ENCODE peak calls at places on chromosomes 3 and 15, in eight cellular contexts. P, F, H, R, C, Z, U and X are unnamed samples. For H3K9me3, the result is how much of the 10 kb centered on the place peaks cover.

GRCh38 chr3:197534348-197534725 is 21.4 kb downstream of the BDH1 start:
- DNase-seq in R (no peak), C (no peak), F (no peak), U (no peak), Z (no peak), H (no peak), P (no peak), X (no peak)

GRCh38 chr3:101803152-101803782 is 24.3 kb downstream of the NXPE3 start:
- DNase-seq in R (no peak), P (peak), C (peak), F (peak), Z (no peak), H (peak), U (no peak), X (peak)

GRCh38 chr15:74328331-74329056 is 39.0 kb downstream of the CYP11A1 start:
- DNase-seq in H (no peak), U (no peak), P (no peak), C (no peak), Z (no peak), R (no peak), F (no peak), X (no peak)

GRCh38 chr3:160296591-160296990 is 71.4 kb downstream of the C3orf80 start:
- DNase-seq in P (peak), U (no peak), Z (no peak), H (peak), F (no peak), C (no peak), R (no peak), X (peak)

GRCh38 chr3:136105044-136105443 is 91.1 kb downstream of the MSL2 start:
- DNase-seq in C (no peak), U (no peak), H (no peak), F (no peak), P (no peak), Z (no peak), R (no peak), X (no peak)

GRCh38 chr15:88623061-88623460 is 1.9 kb downstream of the AEN start:
- DNase-seq in P (peak), H (peak), Z (no peak), C (no peak), F (no peak), R (no peak), U (no peak), X (peak)

GRCh38 chr3:178454714-178455113 is 81.5 kb upstream of the KCNMB2 start:
- DNase-seq in P (no peak), H (peak), F (no peak), Z (no peak), C (peak), R (peak), U (peak), X (no peak)

GRCh38 chr3:48598323-48599076 is 3.4 kb upstream of the COL7A1 start:
- DNase-seq in H (peak), R (peak), F (no peak), Z (no peak), U (peak), P (peak), C (no peak), X (peak)

GRCh38 chr15:68347392-68347791 is 69.8 kb downstream of the FEM1B start:
- DNase-seq in U (no peak), R (no peak), C (no peak), F (no peak), Z (no peak), H (peak), P (no peak), X (peak)

GRCh38 chr15:41827290-41827879 is 507 bp upstream of the JMJD7 start:
- DNase-seq in H (no peak), F (no peak), P (peak), U (no peak), R (no peak), C (peak), Z (no peak), X (no peak)

GRCh38 chr3:45123030-45123429 is 23.1 kb downstream of the CDCP1 start:
- DNase-seq in F (no peak), H (peak), R (no peak), Z (no peak), P (peak), C (no peak), U (no peak), X (peak)

GRCh38 chr3:112109313-112109712 is 23.1 kb downstream of the C3orf52 start:
- DNase-seq in Z (no peak), R (no peak), H (no peak), C (no peak), P (no peak), U (no peak), F (no peak), X (no peak)

GRCh38 chr3:8848696-8849131 is 79.3 kb upstream of the OXTR start:
- DNase-seq in P (no peak), C (no peak), R (no peak), F (no peak), U (no peak), Z (no peak), H (peak), X (peak)

GRCh38 chr3:193116871-193117270 is 124.2 kb upstream of the PLAAT1 start:
- DNase-seq in F (no peak), U (no peak), Z (no peak), C (no peak), H (no peak), P (no peak), R (no peak), X (no peak)

GRCh38 chr3:122004123-122004522 is 17.9 kb downstream of the ILDR1 start:
- DNase-seq in U (no peak), H (no peak), R (no peak), P (no peak), C (no peak), F (no peak), Z (no peak), X (peak)
- H3K9me3 ChIP-seq in U (under half), H (under half), R (under half), P (under half), C (under half), F (under half), Z (under half), X (under half)

GRCh38 chr15:63190993-63191392 is 1.6 kb downstream of the RAB8B start:
- DNase-seq in H (no peak), P (no peak), C (no peak), F (no peak), Z (no peak), R (no peak), U (no peak), X (peak)
- H3K4me3 ChIP-seq in H (peak), P (peak), C (no peak), F (no peak), Z (peak), R (peak), U (peak), X (peak)

GRCh38 chr3:187473778-187474406 is 105.7 kb downstream of the RTP4 start:
- DNase-seq in F (no peak), R (no peak), U (no peak), Z (no peak), P (no peak), H (no peak), C (no peak), X (no peak)
- H3K9me3 ChIP-seq in F (under half), R (under half), U (under half), Z (under half), P (under half), H (under half), C (under half), X (under half)

GRCh38 chr3:17986393-17986816 is 244.0 kb upstream of the TBC1D5 start:
- DNase-seq in F (no peak), R (no peak), P (no peak), C (no peak), H (no peak), Z (no peak), U (no peak), X (no peak)

GRCh38 chr3:17983106-17983505 is 240.7 kb upstream of the TBC1D5 start:
- DNase-seq in H (no peak), P (no peak), U (no peak), C (no peak), R (no peak), Z (no peak), F (no peak), X (no peak)

GRCh38 chr3:17979911-17980310 is 237.5 kb upstream of the TBC1D5 start:
- DNase-seq in U (no peak), Z (no peak), F (no peak), R (no peak), C (no peak), P (no peak), H (no peak), X (no peak)

GRCh38 chr3:17982211-17982880 is 239.9 kb upstream of the TBC1D5 start:
- DNase-seq in H (no peak), P (peak), R (no peak), F (no peak), Z (no peak), U (no peak), C (no peak), X (no peak)

DNA sequence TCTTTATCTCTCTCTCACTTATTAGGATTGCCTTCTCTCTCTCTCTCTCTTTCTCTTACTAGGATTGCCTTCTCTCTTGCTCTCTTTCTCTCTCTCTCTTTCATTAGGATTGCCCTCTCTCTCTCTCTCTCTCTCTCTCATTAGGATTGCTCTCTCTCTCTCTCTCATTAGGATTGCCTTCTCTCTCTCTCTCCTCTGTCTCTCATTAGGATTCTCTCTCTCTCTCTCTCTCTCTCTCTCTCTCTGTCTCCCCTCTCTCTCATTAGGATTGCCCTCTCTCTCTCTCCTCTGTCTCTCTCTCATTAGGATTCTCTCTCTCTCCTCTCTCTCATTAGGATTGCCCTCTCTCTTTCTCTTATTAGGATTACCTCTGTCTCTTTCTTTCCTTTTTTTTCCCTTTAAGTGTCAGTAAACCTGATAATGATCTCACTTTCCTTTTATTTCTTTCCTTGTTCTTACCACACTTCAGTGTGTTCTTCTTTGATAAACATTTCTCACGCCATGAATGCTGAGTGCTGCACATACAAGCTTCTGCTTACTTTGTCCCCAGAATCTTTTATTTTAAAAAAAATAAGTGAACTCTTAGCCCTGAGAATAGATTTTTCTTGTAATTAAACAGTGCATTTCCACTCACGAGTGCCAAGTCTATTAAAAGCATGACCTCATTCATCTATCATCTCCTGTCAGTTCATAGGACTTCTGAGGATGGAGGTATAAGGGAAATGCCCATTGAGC is 243.4 kb upstream of the TBC1D5 start:
- DNase-seq in R (no peak), F (no peak), C (no peak), Z (no peak), U (no peak), H (no peak), P (no peak), X (no peak)
- H3K4me3 ChIP-seq in R (no peak), F (no peak), C (no peak), Z (no peak), U (no peak), H (no peak), P (no peak), X (no peak)

GRCh38 chr15:52362497-52362896 is 66.9 kb upstream of the MYO5C start:
- DNase-seq in H (peak), R (no peak), U (peak), Z (no peak), C (no peak), P (no peak), F (no peak), X (peak)
- H3K9me3 ChIP-seq in H (under half), R (under half), U (under half), Z (under half), C (under half), P (under half), F (under half), X (under half)

DNA sequence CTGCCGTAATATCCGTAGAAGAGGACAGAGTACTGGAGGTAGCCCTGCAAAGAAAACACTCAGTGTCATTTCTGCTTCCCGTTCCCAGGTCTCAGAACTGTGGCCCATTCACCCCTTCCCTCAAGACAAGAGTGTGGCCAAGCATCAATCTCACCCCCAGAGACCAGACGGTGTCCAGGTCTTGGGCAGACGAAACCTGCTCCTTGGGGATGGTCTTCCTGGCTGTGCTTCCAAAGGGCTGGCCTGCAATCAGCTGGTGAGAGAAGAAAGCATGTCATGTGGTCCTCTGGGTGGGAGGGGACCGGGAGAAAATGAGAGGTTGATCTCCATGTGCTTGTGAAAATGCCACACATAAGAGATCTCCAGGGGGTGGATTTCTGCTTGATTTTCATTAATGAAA is 15.8 kb downstream of the TMC3 start:
- DNase-seq in H (no peak), U (no peak), F (no peak), R (no peak), P (no peak), C (no peak), Z (no peak), X (no peak)
- H3K4me3 ChIP-seq in H (no peak), U (no peak), F (no peak), R (no peak), P (no peak), C (no peak), Z (no peak), X (no peak)

GRCh38 chr3:20905210-20905805 is 719.3 kb upstream of the SGO1 start:
- DNase-seq in F (no peak), U (no peak), Z (no peak), C (no peak), R (no peak), H (no peak), P (no peak), X (peak)
- H3K9me3 ChIP-seq in F (under half), U (under half), Z (under half), C (under half), R (under half), H (under half), P (under half), X (under half)